ENCODE peak calls at places on chromosomes 5 and 9, in four cellular contexts. Z is endothelial cell of umbilical vein, E is K562, A is IMR-90. V is an unnamed sample.
A peak's percentile ranks its signal among the peaks of the same experiment; 100 is the strongest.

GRCh38 chr5:109876941-109877669 is 187.4 kb downstream of the MAN2A1 start:
- DNase-seq in Z (no peak), E (no peak), A (peak; percentile 61), V (no peak)

GRCh38 chr5:154209591-154210081 is 19.1 kb downstream of the GALNT10 start:
- DNase-seq in Z (no peak), E (no peak), A (no peak), V (no peak)

GRCh38 chr9:91360551-91361293 is 996 bp downstream of the AUH start:
- DNase-seq in Z (peak; percentile 45), E (peak; percentile 6), A (no peak), V (peak; percentile 21)

GRCh38 chr5:134438641-134439621 is 27.2 kb upstream of the CDKN2AIPNL start:
- DNase-seq in Z (no peak), E (no peak), A (peak; percentile 98), V (no peak)

GRCh38 chr5:53779541-53779981 is 219.1 kb downstream of the NDUFS4 start:
- DNase-seq in Z (peak; percentile 67), E (no peak), A (peak; percentile 73), V (no peak)

GRCh38 chr5:153551537-153552079 is 61.1 kb downstream of the GRIA1 start:
- DNase-seq in Z (peak; percentile 92), E (no peak), A (peak; percentile 95), V (no peak)

GRCh38 chr9:124290053-124290581 is 32.4 kb downstream of the NEK6 start:
- DNase-seq in Z (no peak), E (no peak), A (no peak), V (no peak)

GRCh38 chr5:1745806-1746370 is 53.7 kb downstream of the MRPL36 start:
- DNase-seq in Z (no peak), E (no peak), A (no peak), V (no peak)

GRCh38 chr9:106828965-106829364 is 34.0 kb upstream of the ZNF462 start:
- DNase-seq in Z (no peak), E (no peak), A (no peak), V (no peak)

GRCh38 chr5:149069711-149070110 is 6.8 kb upstream of the SH3TC2 start:
- DNase-seq in Z (no peak), E (no peak), A (no peak), V (no peak)

GRCh38 chr9:3794005-3794404 is 268.2 kb upstream of the RFX3 start:
- DNase-seq in Z (no peak), E (no peak), A (peak; percentile 15), V (no peak)

GRCh38 chr9:18463991-18464390 is 10.0 kb upstream of the ADAMTSL1 start:
- DNase-seq in Z (no peak), E (no peak), A (peak; percentile 72), V (no peak)

GRCh38 chr9:124381073-124381945 is 33.9 kb downstream of the PSMB7 start:
- DNase-seq in Z (peak; percentile 66), E (no peak), A (peak; percentile 29), V (no peak)

GRCh38 chr5:61683926-61684325 is 351.9 kb downstream of the ZSWIM6 start:
- DNase-seq in Z (no peak), E (no peak), A (no peak), V (no peak)

GRCh38 chr9:137220317-137221094 is 1.5 kb downstream of the RNF208 start:
- DNase-seq in Z (no peak), E (no peak), A (no peak), V (no peak)

GRCh38 chr9:123784513-123784912 is 145.4 kb downstream of the DENND1A start:
- DNase-seq in Z (no peak), E (no peak), A (peak; percentile 91), V (no peak)

GRCh38 chr9:3946840-3947239 is 353.0 kb downstream of the GLIS3 start:
- DNase-seq in Z (no peak), E (peak; percentile 0), A (no peak), V (no peak)

GRCh38 chr9:94269264-94269663 is 10.2 kb downstream of the ZNF169 start:
- DNase-seq in Z (no peak), E (peak; percentile 41), A (no peak), V (no peak)

GRCh38 chr5:132354381-132354780 is 15.1 kb upstream of the SLC22A5 start:
- DNase-seq in Z (no peak), E (no peak), A (no peak), V (no peak)

GRCh38 chr5:126351138-126351537 is 72.1 kb upstream of the GRAMD2B start:
- DNase-seq in Z (peak; percentile 9), E (peak; percentile 31), A (peak; percentile 84), V (no peak)

GRCh38 chr5:7537573-7537972 is 141.6 kb downstream of the ADCY2 start:
- DNase-seq in Z (no peak), E (no peak), A (no peak), V (no peak)

GRCh38 chr9:22382331-22382730 is 64.3 kb upstream of the DMRTA1 start:
- DNase-seq in Z (no peak), E (no peak), A (no peak), V (no peak)

GRCh38 chr5:178163772-178164735 is 10.4 kb upstream of the NHP2 start:
- DNase-seq in Z (peak; percentile 78), E (peak; percentile 88), A (peak; percentile 52), V (peak; percentile 34)

GRCh38 chr5:13946111-13946510 is 1.6 kb upstream of the DNAH5 start:
- DNase-seq in Z (no peak), E (no peak), A (peak; percentile 10), V (no peak)

GRCh38 chr9:89600831-89601230 is 4.0 kb upstream of the GADD45G start:
- DNase-seq in Z (no peak), E (no peak), A (no peak), V (no peak)

GRCh38 chr5:67238191-67238590 is 41.6 kb upstream of the CD180 start:
- DNase-seq in Z (no peak), E (no peak), A (peak; percentile 13), V (no peak)

GRCh38 chr9:27497883-27498553 is 26.1 kb upstream of the IFNK start:
- DNase-seq in Z (no peak), E (no peak), A (no peak), V (no peak)

GRCh38 chr5:172622091-172623046 is 18.7 kb upstream of the NEURL1B start:
- DNase-seq in Z (no peak), E (no peak), A (no peak), V (no peak)

GRCh38 chr9:84697494-84698114 is 28.1 kb downstream of the NTRK2 start:
- DNase-seq in Z (peak; percentile 52), E (peak; percentile 26), A (peak; percentile 6), V (no peak)

GRCh38 chr5:140383300-140383699 is 18.3 kb upstream of the ANKHD1 start:
- DNase-seq in Z (peak; percentile 61), E (no peak), A (no peak), V (no peak)

GRCh38 chr9:33230756-33231691 is 8.9 kb upstream of the SPINK4 start:
- DNase-seq in Z (no peak), E (no peak), A (no peak), V (no peak)

GRCh38 chr9:89357331-89358197 is 39.3 kb downstream of the SECISBP2 start:
- DNase-seq in Z (no peak), E (no peak), A (no peak), V (no peak)

GRCh38 chr5:107247427-107247826 is 423.3 kb downstream of the EFNA5 start:
- DNase-seq in Z (no peak), E (no peak), A (peak; percentile 26), V (no peak)

GRCh38 chr5:102511666-102512065 is 12.9 kb upstream of the SLCO6A1 start:
- DNase-seq in Z (peak; percentile 15), E (no peak), A (no peak), V (no peak)

DNA sequence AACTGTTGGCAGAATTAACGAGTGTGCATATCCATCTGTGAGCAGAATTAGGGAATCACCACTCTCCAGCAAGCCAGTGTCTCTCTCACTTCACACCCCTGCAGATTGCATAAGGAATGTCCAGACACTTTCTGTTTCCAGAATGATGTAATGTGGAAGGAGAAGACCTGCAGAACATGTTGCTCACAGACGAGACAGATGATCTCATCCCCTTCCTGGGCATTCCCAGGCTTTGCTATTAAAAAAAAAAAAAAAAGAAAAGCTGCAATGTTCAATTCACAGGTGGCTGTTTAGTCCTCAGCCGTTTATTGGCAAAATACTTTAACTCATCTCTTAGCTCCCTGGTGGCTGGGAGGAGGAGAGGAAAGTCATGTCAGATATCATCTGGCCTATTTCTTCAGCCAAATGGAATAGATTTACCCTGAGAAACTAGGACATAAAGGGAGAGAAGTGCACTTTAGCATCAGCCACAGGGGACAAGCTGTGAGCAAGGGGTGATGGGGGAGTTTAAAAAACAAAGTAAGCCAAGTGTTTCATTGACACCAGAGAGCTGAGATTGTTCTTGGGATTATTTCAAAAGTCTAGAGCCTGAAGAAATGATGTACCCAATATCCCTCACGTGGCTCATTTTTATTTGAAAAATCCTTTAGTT is 95.9 kb upstream of the TNC start:
- DNase-seq in Z (no peak), E (no peak), A (peak; percentile 94), V (no peak)
- TF ChIP-seq FOS in Z (no peak), E (no peak), A (peak; percentile 52), V (no peak)

GRCh38 chr9:28774433-28775029 is 1201.2 kb upstream of the C9orf72 start:
- DNase-seq in Z (peak; percentile 8), E (no peak), A (peak; percentile 0), V (no peak)
- TF ChIP-seq FOS in Z (no peak), E (no peak), A (no peak), V (no peak)

GRCh38 chr9:112872019-112872418 is 18.7 kb downstream of the SLC46A2 start:
- DNase-seq in Z (no peak), E (no peak), A (no peak), V (no peak)

GRCh38 chr9:112869917-112870316 is 20.8 kb downstream of the SLC46A2 start:
- DNase-seq in Z (no peak), E (no peak), A (no peak), V (no peak)

GRCh38 chr9:112870556-112870955 is 20.1 kb downstream of the SLC46A2 start:
- DNase-seq in Z (no peak), E (no peak), A (no peak), V (no peak)

GRCh38 chr9:112878752-112879151 is 11.9 kb downstream of the SLC46A2 start:
- DNase-seq in Z (no peak), E (no peak), A (no peak), V (no peak)

DNA sequence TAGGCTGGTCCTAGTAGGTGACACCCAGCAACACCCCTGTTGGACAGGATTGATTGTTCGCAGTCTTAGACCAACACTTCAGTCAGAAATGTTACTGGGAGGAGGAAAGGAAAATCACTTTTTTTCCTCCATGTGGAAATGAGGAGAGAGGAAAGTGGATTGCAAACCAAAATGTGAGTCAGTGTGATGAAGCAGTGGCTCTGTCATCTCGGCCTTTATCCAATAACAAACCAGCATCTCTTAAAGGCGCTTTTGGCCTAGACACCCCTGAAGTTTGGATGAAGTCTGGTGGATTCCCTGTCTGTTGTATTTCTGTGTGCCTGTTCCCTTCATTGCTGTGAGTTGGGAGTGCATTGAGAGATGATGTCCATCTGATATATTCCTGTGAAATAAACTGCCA is 16.7 kb downstream of the SLC46A2 start:
- DNase-seq in Z (no peak), E (no peak), A (peak; percentile 50), V (no peak)
- TF ChIP-seq FOS in Z (no peak), E (no peak), A (no peak), V (no peak)

DNA sequence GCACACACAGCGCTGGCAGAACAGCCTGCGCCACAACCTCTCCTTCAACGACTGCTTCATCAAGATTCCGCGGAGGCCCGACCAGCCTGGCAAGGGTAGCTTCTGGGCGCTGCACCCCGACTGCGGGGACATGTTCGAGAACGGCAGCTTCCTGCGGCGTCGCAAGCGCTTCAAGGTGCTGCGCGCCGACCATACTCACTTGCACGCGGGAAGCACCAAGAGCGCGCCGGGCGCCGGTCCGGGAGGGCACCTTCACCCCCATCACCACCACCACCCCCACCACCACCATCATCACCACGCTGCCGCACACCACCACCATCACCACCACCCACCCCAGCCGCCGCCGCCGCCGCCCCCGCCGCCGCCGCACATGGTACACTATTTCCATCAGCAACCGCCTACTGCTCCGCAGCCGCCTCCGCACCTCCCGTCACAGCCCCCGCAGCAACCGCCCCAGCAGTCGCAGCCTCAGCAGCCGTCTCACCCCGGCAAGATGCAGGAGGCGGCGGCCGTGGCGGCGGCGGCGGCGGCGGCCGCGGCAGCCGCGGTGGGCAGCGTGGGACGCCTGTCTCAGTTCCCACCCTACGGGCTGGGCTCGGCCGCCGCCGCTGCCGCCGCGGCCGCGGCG is 469 bp downstream of the FOXB2 start:
- DNase-seq in Z (no peak), E (no peak), A (no peak), V (no peak)
- TF ChIP-seq FOS in Z (no peak), E (no peak), A (no peak), V (no peak)

V was measured in GM12878.